ENCODE peak calls at places on chromosomes 12 and 14, in five cellular contexts. Y is GM23338, C is stomach, B is fibroblast of lung, L is brain microvascular endothelial cell. O is an unnamed sample.

GRCh38 chr14:90406384-90406798 is 9.6 kb downstream of the CALM1 start:
- DNase-seq in C (no peak), B (no peak), Y (no peak), L (no peak), O (no peak)

GRCh38 chr14:73253721-73254120 is 16.4 kb downstream of the PAPLN start:
- DNase-seq in Y (no peak), B (no peak), C (no peak), L (no peak), O (no peak)

GRCh38 chr14:23364604-23365352 is at the start of gene EFS:
- DNase-seq in Y (peak; percentile 79), B (peak; percentile 47), C (no peak), L (no peak), O (peak; percentile 70)

GRCh38 chr12:48788852-48789775 is at the start of gene ADCY6:
- DNase-seq in L (peak; percentile 57), B (peak; percentile 77), C (peak; percentile 87), Y (peak; percentile 94), O (peak; percentile 13)

GRCh38 chr14:105389976-105390848 is 8.1 kb upstream of the TEX22 start:
- DNase-seq in Y (no peak), B (no peak), C (no peak), L (no peak), O (no peak)

GRCh38 chr14:99289394-99290189 is 17.6 kb upstream of the BCL11B start:
- DNase-seq in B (no peak), L (no peak), Y (no peak), C (no peak), O (no peak)

GRCh38 chr12:6367969-6368892 is 7.1 kb downstream of the SCNN1A start:
- DNase-seq in L (no peak), Y (no peak), C (no peak), B (no peak), O (no peak)

GRCh38 chr14:44163946-44164345 is 343.1 kb downstream of the FSCB start:
- DNase-seq in Y (no peak), C (no peak), L (no peak), B (no peak), O (no peak)

GRCh38 chr12:2243275-2243674 is 190.5 kb downstream of the CACNA1C start:
- DNase-seq in B (peak; percentile 63), Y (no peak), L (no peak), C (no peak), O (no peak)
- H3K27ac ChIP-seq in B (peak overlapping the region; percentile 87), Y (peak overlapping the region; percentile 27), L (no peak overlapping the region), C (no peak overlapping the region), O (no peak overlapping the region)

DNA sequence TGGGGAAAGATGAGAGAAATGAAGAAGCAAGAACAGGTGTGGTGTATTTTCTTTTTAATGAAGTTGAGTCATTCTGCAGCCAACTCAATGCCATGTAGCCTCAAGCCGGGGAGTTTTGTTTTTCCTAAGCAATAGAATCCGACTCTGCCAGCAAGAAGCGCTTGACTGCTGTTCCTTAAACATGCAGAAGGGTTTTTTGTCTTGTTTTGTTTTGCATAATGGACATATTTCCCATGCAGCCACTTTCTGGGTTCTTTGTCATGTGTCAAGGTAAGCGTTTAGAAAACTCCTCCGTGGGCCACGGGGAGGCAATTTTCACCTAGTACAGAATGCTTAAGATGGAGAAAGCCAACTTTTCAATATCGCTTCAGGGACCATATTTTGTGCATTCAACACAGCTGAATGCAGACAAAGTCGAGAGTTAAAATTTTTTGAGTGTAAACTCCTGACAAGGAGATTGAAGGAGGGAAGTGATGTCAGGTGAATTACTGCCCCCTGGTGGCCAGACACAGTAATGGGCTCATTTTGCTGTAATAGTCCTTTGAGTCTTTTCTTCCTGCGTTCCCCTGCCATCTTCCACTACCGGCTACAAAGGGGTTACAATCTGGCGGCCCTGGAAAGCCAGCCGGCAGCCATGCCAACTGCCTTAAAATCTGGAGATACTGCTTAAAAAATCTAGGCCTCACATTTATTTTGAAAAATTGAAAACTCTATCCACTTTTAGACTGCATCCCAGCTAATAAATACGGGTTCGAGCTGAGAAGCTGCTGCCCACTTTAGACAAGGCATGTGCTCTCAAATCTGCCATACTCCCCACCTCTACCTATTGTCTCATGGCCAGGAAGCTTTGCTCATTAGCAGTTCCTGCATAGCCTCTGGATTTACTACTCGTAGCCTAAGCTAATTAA is 3.2 kb upstream of the FICD start:
- DNase-seq in B (peak; percentile 43), Y (peak; percentile 93), C (peak; percentile 76), L (peak; percentile 68), O (peak; percentile 27)
- H3K27ac ChIP-seq in B (no peak overlapping the region), Y (no peak overlapping the region), C (no peak overlapping the region), L (no peak overlapping the region), O (no peak overlapping the region)

DNA sequence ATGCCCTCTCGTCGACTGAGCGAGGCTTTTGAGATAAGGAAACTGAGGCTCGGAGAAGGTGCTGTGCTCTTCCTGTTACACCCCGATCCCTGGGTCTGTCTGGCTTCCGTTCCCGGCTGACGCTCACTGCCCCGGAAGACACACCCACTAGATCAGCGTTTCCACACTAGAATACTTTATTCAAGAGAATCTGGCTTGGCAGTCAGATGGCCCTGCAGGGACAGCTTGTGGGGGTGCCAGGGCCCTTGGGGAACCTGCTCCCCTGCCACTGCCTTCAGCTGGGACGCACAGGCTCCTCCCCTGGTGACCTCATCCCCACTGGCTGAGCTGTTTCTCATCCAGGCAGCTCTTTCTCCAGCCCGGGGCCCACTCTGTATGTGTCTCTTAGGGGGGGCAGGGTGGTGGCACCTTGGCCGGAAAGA is 13.7 kb downstream of the PGF start:
- DNase-seq in L (peak; percentile 52), B (peak; percentile 51), C (no peak), Y (no peak), O (peak; percentile 34)
- H3K27ac ChIP-seq in L (no peak overlapping the region), B (no peak overlapping the region), C (peak overlapping the region; percentile 55), Y (no peak overlapping the region), O (peak overlapping the region; percentile 79)

DNA sequence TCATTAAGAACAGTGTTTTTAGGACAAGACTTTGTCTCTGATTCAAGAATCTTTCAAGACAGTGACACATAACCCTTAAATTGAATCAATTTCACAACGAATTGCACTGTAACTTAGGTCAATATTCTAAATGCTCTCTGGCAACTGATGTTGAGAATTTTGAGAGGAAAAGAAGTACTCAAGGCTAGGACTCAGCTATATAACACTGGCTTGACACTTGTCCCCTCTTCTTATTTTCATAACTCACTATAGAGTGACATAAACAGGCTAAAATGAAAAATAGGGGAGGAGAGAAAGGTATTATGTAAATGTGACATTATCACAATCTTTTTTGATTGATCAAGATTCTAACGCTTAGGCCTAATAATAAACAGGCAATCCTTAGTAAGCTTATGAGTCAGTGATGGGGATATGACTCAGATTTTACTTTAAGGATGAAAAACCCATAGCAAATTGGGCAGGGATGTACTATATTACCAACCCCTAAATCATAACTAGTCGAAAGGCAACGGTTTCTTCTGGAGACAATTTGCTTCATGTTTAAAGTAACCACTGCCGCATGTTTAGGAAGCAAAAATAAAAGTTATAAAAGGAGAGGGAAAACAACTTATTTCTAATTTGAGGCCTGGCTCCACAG is 10.9 kb downstream of the BTG1 start:
- DNase-seq in Y (no peak), L (no peak), B (peak; percentile 82), C (no peak), O (no peak)
- H3K27ac ChIP-seq in Y (no peak overlapping the region), L (peak overlapping the region; percentile 39), B (no peak overlapping the region), C (no peak overlapping the region), O (no peak overlapping the region)

GRCh38 chr12:3107071-3107583 is 29.9 kb downstream of the TSPAN9 start:
- DNase-seq in L (peak; percentile 86), B (peak; percentile 84), C (no peak), Y (peak; percentile 48), O (no peak)
- H3K27ac ChIP-seq in L (peak overlapping the region; percentile 80), B (no peak overlapping the region), C (no peak overlapping the region), Y (no peak overlapping the region), O (no peak overlapping the region)

GRCh38 chr14:51024377-51024776 is 70.5 kb downstream of the TRIM9 start:
- DNase-seq in Y (no peak), C (no peak), B (no peak), L (no peak), O (no peak)
- H3K27ac ChIP-seq in Y (no peak overlapping the region), C (no peak overlapping the region), B (no peak overlapping the region), L (no peak overlapping the region), O (peak overlapping the region; percentile 90)